ENCODE peak calls at places on chromosomes 1 and 21, in six cellular contexts. Q, G, R, C, D and F are unnamed samples.
A peak's percentile ranks its signal among the peaks of the same experiment; 100 is the strongest.

GRCh38 chr1:107897428-107898339 is 67.3 kb downstream of the VAV3 start:
- ATAC-seq in Q (no peak), G (no peak), R (no peak), C (peak; percentile 84), D (peak; percentile 67), F (no peak)

GRCh38 chr1:214377886-214378285 is 96.9 kb downstream of the SMYD2 start:
- ATAC-seq in Q (no peak), G (no peak), R (no peak), C (no peak), D (no peak), F (peak; percentile 71)

GRCh38 chr1:171717080-171717479 is 24.8 kb downstream of the VAMP4 start:
- ATAC-seq in Q (peak; percentile 83), G (no peak), R (no peak), C (no peak), D (no peak), F (no peak)

GRCh38 chr1:52003877-52004276 is 13.4 kb upstream of the RAB3B start:
- ATAC-seq in Q (no peak), G (no peak), R (no peak), C (no peak), D (no peak), F (no peak)

GRCh38 chr21:33069994-33070811 is at the start of gene OLIG1:
- ATAC-seq in Q (peak; percentile 76), G (no peak), R (no peak), C (peak; percentile 83), D (peak; percentile 87), F (no peak)

GRCh38 chr1:231385118-231385748 is 36.9 kb downstream of the EGLN1 start:
- ATAC-seq in Q (no peak), G (no peak), R (peak; percentile 27), C (no peak), D (peak; percentile 68), F (no peak)

GRCh38 chr1:40059960-40060337 is 19.4 kb downstream of the CAP1 start:
- ATAC-seq in Q (peak; percentile 16), G (no peak), R (no peak), C (no peak), D (peak; percentile 65), F (no peak)

GRCh38 chr1:26811708-26812107 is 14.8 kb upstream of the ZDHHC18 start:
- ATAC-seq in Q (no peak), G (no peak), R (no peak), C (no peak), D (no peak), F (no peak)

GRCh38 chr1:938088-938683 is 14.5 kb downstream of the SAMD11 start:
- ATAC-seq in Q (peak; percentile 34), G (no peak), R (peak; percentile 35), C (peak; percentile 48), D (peak; percentile 43), F (peak; percentile 70)

GRCh38 chr1:145963218-145964019 is 956 bp downstream of the ANKRD34A start:
- ATAC-seq in Q (no peak), G (no peak), R (no peak), C (no peak), D (no peak), F (peak; percentile 23)

GRCh38 chr1:150414592-150414991 is 50.6 kb downstream of the RPRD2 start:
- ATAC-seq in Q (no peak), G (no peak), R (no peak), C (no peak), D (no peak), F (no peak)

GRCh38 chr1:3022511-3022973 is 1.3 kb downstream of the ACTRT2 start:
- ATAC-seq in Q (no peak), G (no peak), R (no peak), C (no peak), D (no peak), F (no peak)

GRCh38 chr1:41582851-41583657 is 98.6 kb upstream of the EDN2 start:
- ATAC-seq in Q (no peak), G (no peak), R (no peak), C (no peak), D (no peak), F (no peak)

GRCh38 chr1:230394134-230394533 is 32.0 kb downstream of the PGBD5 start:
- ATAC-seq in Q (no peak), G (no peak), R (no peak), C (no peak), D (no peak), F (no peak)

GRCh38 chr1:18419123-18419844 is 61.4 kb upstream of the KLHDC7A start:
- ATAC-seq in Q (no peak), G (no peak), R (no peak), C (peak; percentile 49), D (no peak), F (no peak)

GRCh38 chr1:6108476-6108875 is 62.8 kb downstream of the KCNAB2 start:
- ATAC-seq in Q (no peak), G (no peak), R (no peak), C (no peak), D (no peak), F (no peak)

GRCh38 chr1:30902653-30903290 is 5.8 kb downstream of the SDC3 start:
- ATAC-seq in Q (peak; percentile 22), G (peak; percentile 43), R (no peak), C (no peak), D (peak; percentile 2), F (no peak)

GRCh38 chr1:169546087-169546995 is 39.9 kb downstream of the F5 start:
- ATAC-seq in Q (peak; percentile 85), G (peak; percentile 81), R (peak; percentile 89), C (peak; percentile 92), D (peak; percentile 96), F (peak; percentile 94)

GRCh38 chr1:61441723-61442262 is 283.1 kb downstream of the TM2D1 start:
- ATAC-seq in Q (peak; percentile 87), G (no peak), R (no peak), C (no peak), D (no peak), F (no peak)

GRCh38 chr21:38308010-38308784 is 51.4 kb downstream of the KCNJ15 start:
- ATAC-seq in Q (peak; percentile 45), G (peak; percentile 89), R (no peak), C (no peak), D (peak; percentile 55), F (no peak)

GRCh38 chr1:159010398-159010797 is 691 bp downstream of the IFI16 start:
- ATAC-seq in Q (no peak), G (no peak), R (no peak), C (no peak), D (no peak), F (peak; percentile 24)

GRCh38 chr1:227465256-227465655 is 98.1 kb upstream of the ZNF678 start:
- ATAC-seq in Q (no peak), G (no peak), R (peak; percentile 40), C (no peak), D (no peak), F (peak; percentile 68)